ENCODE peak calls at places on chromosomes 3 and 15, in six cellular contexts. C is suprapubic skin, U is esophagus muscularis mucosa, I is A549, X is IMR-90, M is uterus. Q is an unnamed sample.

GRCh38 chr15:96352594-96353377 is 22.3 kb downstream of the NR2F2 start:
- DNase-seq in I (no peak), M (no peak), U (no peak), C (no peak), X (peak), Q (no peak)

GRCh38 chr15:70045045-70045444 is 52.7 kb downstream of the TLE3 start:
- DNase-seq in I (no peak), X (peak), C (no peak), M (no peak), U (no peak), Q (no peak)

GRCh38 chr15:79432345-79433311 is 492 bp downstream of the MINAR1 start:
- DNase-seq in X (no peak), M (no peak), I (no peak), U (peak), C (no peak), Q (no peak)

GRCh38 chr3:169104541-169104940 is 559.0 kb downstream of the MECOM start:
- DNase-seq in I (no peak), M (no peak), X (peak), C (no peak), U (no peak), Q (no peak)

GRCh38 chr15:65049418-65049840 is 4.2 kb downstream of the SLC51B start:
- DNase-seq in C (peak), M (peak), U (no peak), X (peak), I (peak), Q (peak)

GRCh38 chr3:128226794-128227399 is 73.6 kb downstream of the EEFSEC start:
- DNase-seq in C (no peak), I (peak), M (peak), U (no peak), X (peak), Q (no peak)

GRCh38 chr15:76196286-76196948 is 114.9 kb downstream of the ETFA start:
- DNase-seq in X (peak), C (peak), I (peak), M (peak), U (no peak), Q (no peak)

GRCh38 chr15:89680282-89680873 is 1.2 kb upstream of the PLIN1 start:
- DNase-seq in I (no peak), U (no peak), M (peak), X (peak), C (no peak), Q (no peak)

GRCh38 chr3:102471001-102471400 is 36.2 kb downstream of the ZPLD1 start:
- DNase-seq in M (no peak), U (no peak), X (no peak), C (no peak), I (no peak), Q (no peak)

GRCh38 chr3:119219069-119219468 is 21.6 kb downstream of the B4GALT4 start:
- DNase-seq in I (no peak), C (no peak), M (no peak), X (no peak), U (no peak), Q (no peak)

GRCh38 chr3:196197524-196197923 is 13.7 kb downstream of the ZDHHC19 start:
- DNase-seq in C (no peak), M (no peak), U (no peak), I (no peak), X (no peak), Q (no peak)

GRCh38 chr3:119782435-119782834 is 534 bp downstream of the NR1I2 start:
- DNase-seq in I (no peak), C (no peak), M (no peak), U (no peak), X (no peak), Q (no peak)

GRCh38 chr15:80404057-80404718 is at the start of gene ARNT2:
- DNase-seq in U (peak), I (peak), C (no peak), X (peak), M (no peak), Q (no peak)

GRCh38 chr15:47184003-47184404 is 533.3 kb upstream of the SEMA6D start:
- DNase-seq in X (no peak), M (no peak), C (no peak), I (no peak), U (no peak), Q (no peak)

GRCh38 chr15:47186071-47186470 is 531.2 kb upstream of the SEMA6D start:
- DNase-seq in X (no peak), U (no peak), C (no peak), I (no peak), M (no peak), Q (no peak)

GRCh38 chr15:47185222-47185800 is 532.0 kb upstream of the SEMA6D start:
- DNase-seq in M (no peak), U (no peak), C (no peak), X (peak), I (no peak), Q (no peak)

GRCh38 chr15:47182818-47183217 is 534.5 kb upstream of the SEMA6D start:
- DNase-seq in I (no peak), M (no peak), X (no peak), U (no peak), C (no peak), Q (no peak)

DNA sequence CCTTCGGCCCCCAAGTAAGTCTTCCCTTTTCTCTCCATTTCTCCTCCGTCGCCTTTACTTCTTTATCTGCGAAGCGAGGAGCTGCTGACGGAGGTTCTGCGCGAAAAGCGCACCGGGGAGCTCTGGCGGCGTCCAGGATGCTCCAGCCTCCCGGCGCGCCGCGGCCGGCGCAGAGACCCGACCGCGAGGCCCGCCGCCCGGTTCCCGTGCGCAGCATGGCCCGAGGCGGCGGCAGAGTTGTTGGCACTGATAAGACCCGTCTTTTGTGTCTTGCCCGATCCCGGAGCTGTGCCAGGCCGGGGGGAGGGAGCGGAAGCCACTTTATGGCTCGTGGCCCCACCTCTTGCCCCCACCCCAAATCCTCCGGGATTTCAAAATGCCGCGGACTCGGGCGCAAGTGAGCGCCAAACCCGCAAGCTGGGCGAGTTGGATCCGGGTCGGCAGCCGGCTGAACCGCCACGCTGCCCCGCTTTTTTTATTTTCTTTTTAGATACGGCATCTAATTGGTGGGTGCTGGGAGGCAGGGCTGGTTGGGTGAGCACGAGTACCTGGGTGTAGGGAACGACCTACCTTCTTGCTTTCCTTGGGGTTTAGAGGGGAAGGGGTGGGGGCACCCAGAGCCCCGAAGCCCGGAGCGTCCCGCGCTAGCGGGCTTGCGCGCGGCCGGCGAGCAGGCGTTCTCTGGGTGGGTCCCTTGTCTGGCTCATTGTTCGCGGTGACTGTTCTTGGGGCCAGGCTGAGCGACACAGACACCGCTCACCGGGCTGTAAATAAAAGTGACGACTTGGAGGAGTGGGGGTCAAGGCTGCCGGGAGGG is 532.7 kb upstream of the SEMA6D start:
- DNase-seq in M (no peak), U (no peak), I (no peak), X (peak), C (no peak), Q (no peak)
- H3K4me3 ChIP-seq in M (peak), U (peak), I (no peak), X (peak), C (peak), Q (peak)

GRCh38 chr15:82950746-82951370 is 1.7 kb downstream of the HOMER2 start:
- DNase-seq in C (no peak), X (no peak), M (no peak), I (no peak), U (no peak), Q (no peak)
- TF ChIP-seq POLR2A in C (no peak), X (no peak), M (no peak), I (no peak), U (no peak), Q (no peak)

GRCh38 chr3:30233924-30234666 is 372.3 kb upstream of the TGFBR2 start:
- DNase-seq in C (no peak), I (no peak), U (no peak), X (no peak), M (no peak), Q (no peak)
- H3K27ac ChIP-seq in C (no peak), I (peak), U (no peak), X (no peak), M (no peak), Q (peak)

GRCh38 chr3:73623996-73624362 is 762 bp downstream of the PDZRN3 start:
- DNase-seq in C (no peak), X (peak), M (peak), I (no peak), U (no peak), Q (no peak)

GRCh38 chr3:73624363-73625123 is at the start of gene PDZRN3:
- DNase-seq in M (peak), X (peak), C (no peak), I (no peak), U (no peak), Q (no peak)

GRCh38 chr3:73622135-73622534 is 2.6 kb downstream of the PDZRN3 start:
- DNase-seq in M (peak), X (peak), U (no peak), C (no peak), I (no peak), Q (no peak)

GRCh38 chr3:73623316-73623715 is 1.4 kb downstream of the PDZRN3 start:
- DNase-seq in C (no peak), X (peak), I (no peak), U (no peak), M (no peak), Q (no peak)

GRCh38 chr3:73625124-73625665 is 454 bp upstream of the PDZRN3 start:
- DNase-seq in I (no peak), X (peak), U (no peak), C (no peak), M (peak), Q (no peak)
- H3K4me3 ChIP-seq in I (peak), X (peak), U (peak), C (peak), M (peak), Q (peak)